ENCODE peak calls at places on chromosomes 4 and X, in eight cellular contexts. K is endodermal cell, M is colonic mucosa, O is PC-9, X is transverse colon, A is Panc1, F is heart right ventricle, B is tibial artery. V is an unnamed sample.

GRCh38 chr4:108893474-108893873 is 130.6 kb upstream of the ETNPPL start:
- DNase-seq in X (no peak), B (no peak), M (no peak), A (no peak), F (no peak), O (no peak), K (no peak), V (no peak)

GRCh38 chr4:76308548-76308947 is 2.0 kb downstream of the STBD1 start:
- DNase-seq in F (peak), X (no peak), K (no peak), B (no peak), M (no peak), O (no peak), A (no peak), V (no peak)

GRCh38 chrX:150268839-150269238 is 94.3 kb upstream of the MAMLD1 start:
- DNase-seq in B (no peak), A (no peak), O (no peak), X (no peak), F (no peak), M (no peak), K (no peak), V (no peak)

GRCh38 chr4:171793723-171794122 is 19.5 kb upstream of the GALNTL6 start:
- DNase-seq in F (no peak), B (no peak), X (no peak), O (no peak), M (no peak), K (no peak), A (no peak), V (no peak)

GRCh38 chr4:3389186-3389878 is 52.4 kb upstream of the HGFAC start:
- DNase-seq in A (no peak), O (no peak), F (no peak), K (no peak), X (no peak), B (peak), M (no peak), V (no peak)

GRCh38 chrX:35561985-35562384 is 236.2 kb upstream of the MAGEB16 start:
- DNase-seq in F (no peak), M (no peak), B (no peak), O (no peak), K (no peak), X (no peak), A (no peak), V (no peak)

GRCh38 chr4:42302348-42302747 is 94.9 kb upstream of the SHISA3 start:
- DNase-seq in K (peak), A (no peak), B (no peak), O (peak), X (no peak), M (peak), F (no peak), V (no peak)

GRCh38 chrX:151013164-151013743 is 30.1 kb downstream of the HMGB3 start:
- DNase-seq in A (no peak), B (no peak), M (no peak), F (no peak), O (no peak), K (no peak), X (no peak), V (no peak)

GRCh38 chrX:108029928-108030711 is 14.7 kb upstream of the VSIG1 start:
- DNase-seq in M (no peak), K (no peak), A (no peak), B (no peak), O (no peak), X (no peak), F (no peak), V (no peak)

GRCh38 chr4:1174941-1175634 is 2.7 kb upstream of the SPON2 start:
- DNase-seq in F (no peak), K (peak), O (no peak), B (peak), X (no peak), A (no peak), M (no peak), V (no peak)

GRCh38 chrX:40845331-40845911 is 110.1 kb upstream of the MED14 start:
- DNase-seq in K (peak), X (no peak), B (no peak), O (no peak), A (no peak), F (peak), M (no peak), V (no peak)

GRCh38 chr4:7964459-7964858 is 24.8 kb upstream of the AFAP1 start:
- DNase-seq in X (no peak), O (no peak), B (no peak), A (no peak), K (no peak), M (no peak), F (no peak), V (no peak)

GRCh38 chr4:98645527-98645926 is 12.9 kb downstream of the TSPAN5 start:
- DNase-seq in A (no peak), K (no peak), O (no peak), X (no peak), M (no peak), B (no peak), F (no peak), V (no peak)

GRCh38 chr4:53788011-53788410 is 196.7 kb upstream of the LNX1 start:
- DNase-seq in A (no peak), F (no peak), B (no peak), K (no peak), M (no peak), X (no peak), O (no peak), V (no peak)

GRCh38 chr4:85565761-85566480 is 91.0 kb downstream of the ARHGAP24 start:
- DNase-seq in A (no peak), O (no peak), M (no peak), F (no peak), X (no peak), B (no peak), K (no peak), V (no peak)

GRCh38 chrX:85627363-85627762 is 247.9 kb upstream of the POF1B start:
- DNase-seq in M (no peak), K (no peak), B (no peak), X (no peak), O (no peak), F (no peak), A (no peak), V (no peak)

GRCh38 chr4:25524616-25525146 is 131.0 kb upstream of the SLC34A2 start:
- DNase-seq in O (no peak), B (no peak), M (no peak), K (no peak), F (no peak), X (no peak), A (no peak), V (no peak)

GRCh38 chr4:166091146-166091545 is 218.1 kb downstream of the TLL1 start:
- DNase-seq in A (no peak), O (no peak), B (no peak), K (no peak), F (no peak), X (no peak), M (no peak), V (no peak)

GRCh38 chr4:122480023-122480422 is 23.5 kb upstream of the IL2 start:
- DNase-seq in B (no peak), A (no peak), X (no peak), K (no peak), M (no peak), F (peak), O (no peak), V (no peak)

GRCh38 chr4:180947421-180947820 is 1295.8 kb upstream of the TENM3 start:
- DNase-seq in B (no peak), K (no peak), M (no peak), O (no peak), F (no peak), X (no peak), A (no peak), V (no peak)

GRCh38 chr4:99572527-99573240 is 1.9 kb upstream of the MTTP start:
- DNase-seq in O (no peak), B (no peak), M (no peak), K (no peak), A (no peak), X (no peak), F (no peak), V (no peak)

GRCh38 chr4:66564901-66565648 is 894.8 kb upstream of the EPHA5 start:
- DNase-seq in B (no peak), X (no peak), F (no peak), K (no peak), A (no peak), O (no peak), M (no peak), V (no peak)

GRCh38 chr4:121706595-121707021 is 9.8 kb upstream of the ANXA5 start:
- DNase-seq in F (no peak), A (no peak), B (no peak), K (no peak), O (no peak), X (no peak), M (no peak), V (peak)

GRCh38 chr4:94877973-94878372 is 120.2 kb downstream of the BMPR1B start:
- DNase-seq in B (no peak), M (no peak), X (no peak), O (no peak), A (no peak), F (no peak), K (no peak), V (no peak)

GRCh38 chr4:165828928-165829327 is 44.1 kb upstream of the TLL1 start:
- DNase-seq in K (no peak), A (no peak), X (no peak), B (no peak), O (no peak), M (no peak), F (no peak), V (no peak)

GRCh38 chrX:77160301-77160700 is 286.9 kb upstream of the FGF16 start:
- DNase-seq in F (no peak), X (no peak), O (peak), B (no peak), K (peak), M (no peak), A (no peak), V (peak)

GRCh38 chr4:156328882-156329281 is 375.2 kb upstream of the CTSO start:
- DNase-seq in K (no peak), A (no peak), X (no peak), B (no peak), O (no peak), M (no peak), F (no peak), V (no peak)

GRCh38 chr4:44495136-44495535 is 46.5 kb upstream of the KCTD8 start:
- DNase-seq in X (no peak), K (no peak), O (no peak), M (no peak), F (no peak), A (no peak), B (no peak), V (no peak)

GRCh38 chr4:186685744-186686143 is 37.9 kb downstream of the FAT1 start:
- DNase-seq in M (no peak), X (no peak), F (no peak), K (no peak), A (peak), B (no peak), O (peak), V (no peak)

GRCh38 chr4:186680649-186681048 is 43.0 kb downstream of the FAT1 start:
- DNase-seq in O (no peak), F (no peak), X (no peak), K (no peak), A (no peak), B (no peak), M (no peak), V (no peak)

GRCh38 chr4:186684889-186685309 is 38.8 kb downstream of the FAT1 start:
- DNase-seq in O (peak), K (peak), A (no peak), M (no peak), X (no peak), F (no peak), B (no peak), V (no peak)

GRCh38 chr4:186687263-186687662 is 36.4 kb downstream of the FAT1 start:
- DNase-seq in F (no peak), K (no peak), X (no peak), A (no peak), B (no peak), O (no peak), M (no peak), V (no peak)

DNA sequence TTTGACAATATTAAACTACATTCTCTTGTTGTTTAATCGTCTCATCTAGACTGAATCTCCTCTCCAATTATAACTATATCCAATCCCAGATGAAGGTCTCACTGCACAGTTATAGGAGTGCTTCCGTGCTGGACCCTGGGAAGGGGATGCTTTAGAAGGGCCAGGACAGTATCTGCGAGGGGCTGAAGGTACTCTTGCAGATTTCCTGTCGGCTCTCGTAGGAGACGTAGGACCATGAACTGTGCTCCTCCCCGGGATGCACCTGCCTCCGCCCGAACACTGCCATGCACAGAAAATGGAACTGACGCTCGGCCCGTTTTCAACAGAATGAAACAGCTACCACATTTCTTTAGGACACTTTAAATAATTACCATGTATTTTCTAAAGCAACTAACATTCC is 39.4 kb downstream of the FAT1 start:
- DNase-seq in O (no peak), K (no peak), F (no peak), M (no peak), A (no peak), X (no peak), B (no peak), V (no peak)
- H3K4me3 ChIP-seq in O (no peak), K (no peak), F (no peak), M (no peak), A (peak), X (no peak), B (no peak), V (no peak)

DNA sequence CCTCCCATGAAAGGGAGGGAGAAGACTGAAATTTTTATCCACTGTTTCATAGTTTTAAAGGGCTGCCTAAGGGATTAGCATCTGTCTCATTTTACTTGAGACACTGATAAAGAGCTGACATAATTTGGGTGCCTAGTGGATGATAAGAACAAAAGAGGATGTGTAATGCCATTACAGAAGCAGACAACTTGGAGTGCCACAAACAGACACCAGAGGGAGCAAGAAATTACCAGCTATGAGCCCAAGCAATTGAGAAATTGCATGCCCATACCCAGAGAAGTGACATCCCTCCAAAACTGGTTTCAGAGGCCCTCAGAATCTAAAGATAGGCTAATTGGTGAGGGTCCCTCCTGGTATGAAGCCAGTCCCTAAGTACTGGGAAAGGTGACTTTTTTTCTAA is 38.5 kb upstream of the POU3F4 start:
- DNase-seq in F (no peak), M (peak), X (peak), B (no peak), A (peak), O (no peak), K (peak), V (no peak)
- TF ChIP-seq CTCF in F (no peak), M (peak), X (peak), B (peak), A (peak), O (peak), K (peak), V (no peak)

DNA sequence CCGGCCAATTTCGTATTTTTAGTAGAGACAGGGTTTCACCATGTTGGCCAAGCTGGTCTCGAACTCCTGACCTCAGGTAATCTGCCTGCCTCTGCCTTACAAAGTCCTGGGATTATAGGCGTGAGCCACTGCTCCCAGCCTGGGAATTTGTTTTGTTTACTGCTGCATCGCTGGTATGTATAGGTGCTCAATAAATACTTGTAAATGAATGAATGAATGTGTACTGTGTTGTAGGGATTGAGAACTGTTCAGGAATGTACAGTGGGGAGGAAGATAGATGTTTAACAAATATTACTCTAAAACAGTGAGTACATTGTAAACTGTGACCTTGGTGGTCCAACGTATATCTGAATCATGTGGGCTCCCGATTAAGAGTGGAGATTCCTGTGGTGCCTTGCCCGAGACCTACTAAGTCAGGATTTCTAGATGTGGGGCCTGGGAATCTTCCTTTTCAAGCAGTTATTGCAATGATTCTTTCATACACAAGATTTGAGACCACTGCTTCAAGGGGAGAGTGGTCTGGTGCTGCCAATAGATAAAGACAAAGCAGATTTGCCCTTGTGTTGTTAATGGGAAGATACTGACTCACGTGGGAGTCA is 41.0 kb downstream of the WWC2 start:
- DNase-seq in K (no peak), X (no peak), M (no peak), B (no peak), O (no peak), A (no peak), F (no peak), V (no peak)
- H3K27ac ChIP-seq in K (no peak), X (no peak), M (no peak), B (no peak), O (no peak), A (peak), F (no peak), V (no peak)

DNA sequence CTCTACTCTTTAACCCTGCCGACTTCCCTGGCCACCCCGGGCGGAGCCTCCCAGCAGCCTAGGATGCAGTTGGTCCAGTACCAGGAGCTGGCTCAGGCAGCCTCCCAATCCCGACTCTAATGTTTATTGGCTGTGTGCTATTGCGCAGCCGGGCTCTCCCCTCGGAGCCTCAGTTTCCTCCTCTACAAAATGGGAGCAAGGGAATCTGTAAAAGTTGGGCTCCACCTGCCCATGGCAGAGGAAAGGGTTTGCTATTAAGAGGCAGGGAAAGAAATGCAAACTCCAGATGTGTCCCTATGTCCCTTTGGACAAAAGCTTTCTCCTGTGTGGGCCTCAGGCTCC is 140.8 kb upstream of the PJA1 start:
- DNase-seq in K (no peak), A (no peak), O (no peak), F (no peak), B (no peak), X (no peak), M (no peak), V (no peak)
- H3K4me3 ChIP-seq in K (no peak), A (no peak), O (no peak), F (no peak), B (no peak), X (no peak), M (no peak), V (no peak)

GRCh38 chr4:73976217-73976616 is 5.6 kb downstream of the PF4 start:
- DNase-seq in K (no peak), M (no peak), A (no peak), O (no peak), F (no peak), B (no peak), X (no peak), V (no peak)

GRCh38 chr4:73976716-73977115 is 5.1 kb downstream of the PF4 start:
- DNase-seq in F (no peak), M (no peak), K (no peak), X (no peak), O (no peak), A (no peak), B (no peak), V (no peak)

GRCh38 chr4:73970945-73971344 is 10.9 kb downstream of the PF4 start:
- DNase-seq in O (no peak), M (no peak), X (no peak), K (no peak), B (no peak), A (no peak), F (no peak), V (no peak)

GRCh38 chr4:73970011-73970410 is 11.8 kb downstream of the PF4 start:
- DNase-seq in O (no peak), A (no peak), K (no peak), M (no peak), X (no peak), F (no peak), B (no peak), V (no peak)

DNA sequence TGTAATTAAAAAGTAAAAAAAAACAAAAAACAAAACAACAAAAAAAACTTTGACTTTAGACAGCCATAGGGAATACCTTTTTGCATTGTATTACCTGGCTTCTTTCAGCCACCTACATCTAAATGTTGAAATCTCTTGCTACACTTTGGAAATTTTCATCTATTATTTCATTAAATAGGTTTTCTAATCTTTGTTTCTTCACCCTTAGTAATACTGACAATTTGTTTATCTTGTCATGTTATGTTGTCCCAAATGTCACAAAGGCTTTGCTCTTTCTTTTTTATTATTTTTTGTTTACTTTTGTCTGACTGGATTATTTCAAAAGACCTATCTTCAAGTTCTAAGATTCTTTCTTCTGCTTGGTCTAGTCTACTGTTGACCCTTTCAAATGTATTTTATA is 7.5 kb downstream of the PF4 start:
- DNase-seq in X (no peak), K (no peak), F (no peak), A (no peak), O (no peak), M (no peak), B (no peak), V (no peak)
- TF ChIP-seq CTCF in X (no peak), K (no peak), F (no peak), A (no peak), O (no peak), M (no peak), B (no peak), V (no peak)

GRCh38 chr4:113618205-113618604 is 143.3 kb downstream of the CAMK2D start:
- DNase-seq in F (no peak), K (no peak), M (no peak), A (no peak), X (no peak), O (no peak), B (no peak), V (no peak)

GRCh38 chr4:113614414-113614813 is 147.1 kb downstream of the CAMK2D start:
- DNase-seq in F (no peak), O (no peak), A (no peak), X (no peak), K (no peak), B (no peak), M (no peak), V (no peak)

GRCh38 chr4:113620032-113620431 is 141.5 kb downstream of the CAMK2D start:
- DNase-seq in K (no peak), O (no peak), M (no peak), B (no peak), F (no peak), X (no peak), A (no peak), V (no peak)

GRCh38 chr4:113616443-113616842 is 145.1 kb downstream of the CAMK2D start:
- DNase-seq in X (no peak), F (no peak), K (no peak), M (no peak), A (no peak), O (no peak), B (no peak), V (no peak)

GRCh38 chr4:113617195-113617594 is 144.3 kb downstream of the CAMK2D start:
- DNase-seq in B (no peak), K (no peak), X (no peak), M (no peak), O (no peak), F (no peak), A (no peak), V (no peak)
- H3K27ac ChIP-seq in B (no peak), K (no peak), X (no peak), M (no peak), O (no peak), F (peak), A (no peak), V (no peak)